ENCODE peak calls at places on chromosomes 4 and X, in seven cellular contexts. X is stimulated activated CD4-positive, alpha-beta T cell treated with anti-CD3 and anti-CD28 coated beads, Interleukin-15, amount 100 ng/mL, for 1 hour; A is naive thymus-derived CD8-positive, alpha-beta T cell; Y is left colon; M is HuH-7; Z is Right ventricle myocardium inferior; E is Peyer's patch. I is an unnamed sample.

GRCh38 chr4:128228778-128229457 is 58.7 kb downstream of the PGRMC2 start:
- DNase-seq in X (no peak), A (no peak), Y (no peak), M (no peak), Z (no peak), E (no peak), I (no peak)

GRCh38 chrX:23035493-23035892 is 35.7 kb downstream of the DDX53 start:
- DNase-seq in X (no peak), A (no peak), Y (no peak), M (no peak), Z (no peak), E (no peak), I (no peak)

GRCh38 chr4:158681630-158682029 is 9.5 kb downstream of the ETFDH start:
- DNase-seq in X (no peak), A (no peak), Y (no peak), M (no peak), Z (no peak), E (no peak), I (no peak)

GRCh38 chrX:38087594-38087993 is 81.2 kb downstream of the SYTL5 start:
- DNase-seq in X (no peak), A (no peak), Y (no peak), M (no peak), Z (no peak), E (no peak), I (no peak)

GRCh38 chrX:10828640-10829039 is 208.3 kb upstream of the MID1 start:
- DNase-seq in X (no peak), A (no peak), Y (peak), M (no peak), Z (no peak), E (no peak), I (peak)

GRCh38 chr4:169033660-169034059 is 23.6 kb upstream of the CBR4 start:
- DNase-seq in X (no peak), A (no peak), Y (no peak), M (no peak), Z (no peak), E (no peak), I (no peak)

GRCh38 chrX:8864151-8864550 is 63.0 kb upstream of the FAM9A start:
- DNase-seq in X (no peak), A (no peak), Y (no peak), M (no peak), Z (no peak), E (no peak), I (no peak)

GRCh38 chr4:25823632-25824031 is 39.2 kb downstream of the SEL1L3 start:
- DNase-seq in X (no peak), A (no peak), Y (no peak), M (no peak), Z (no peak), E (no peak), I (no peak)

GRCh38 chr4:185909959-185910358 is 98.0 kb upstream of the SORBS2 start:
- DNase-seq in X (no peak), A (no peak), Y (no peak), M (no peak), Z (no peak), E (no peak), I (no peak)

GRCh38 chrX:115642895-115643530 is 82.0 kb downstream of the PLS3 start:
- DNase-seq in X (no peak), A (no peak), Y (no peak), M (peak), Z (no peak), E (no peak), I (peak)

GRCh38 chr4:53478671-53479456 is 101.4 kb downstream of the FIP1L1 start:
- DNase-seq in X (no peak), A (no peak), Y (no peak), M (no peak), Z (no peak), E (no peak), I (no peak)

GRCh38 chr4:3293410-3294391 is 880 bp downstream of the RGS12 start:
- DNase-seq in X (no peak), A (no peak), Y (no peak), M (no peak), Z (peak), E (peak), I (no peak)

GRCh38 chr4:156732634-156733033 is 239.0 kb downstream of the PDGFC start:
- DNase-seq in X (no peak), A (no peak), Y (no peak), M (no peak), Z (no peak), E (no peak), I (no peak)

GRCh38 chrX:150693782-150694574 is 782 bp downstream of the MTMR1 start:
- DNase-seq in X (peak), A (peak), Y (peak), M (peak), Z (peak), E (peak), I (peak)

GRCh38 chr4:54473077-54473545 is 184.6 kb upstream of the KIT start:
- DNase-seq in X (no peak), A (no peak), Y (no peak), M (peak), Z (no peak), E (no peak), I (no peak)

GRCh38 chrX:11996810-11997209 is 141.5 kb upstream of the FRMPD4 start:
- DNase-seq in X (no peak), A (no peak), Y (no peak), M (no peak), Z (no peak), E (no peak), I (no peak)

GRCh38 chr4:184310171-184310567 is 92.5 kb upstream of the ENPP6 start:
- DNase-seq in X (peak), A (peak), Y (peak), M (no peak), Z (peak), E (peak), I (peak)

GRCh38 chrX:66015152-66015827 is 24.6 kb downstream of the VSIG4 start:
- DNase-seq in X (no peak), A (no peak), Y (peak), M (no peak), Z (peak), E (no peak), I (peak)

GRCh38 chr4:10112658-10113284 is 3.8 kb downstream of the WDR1 start:
- DNase-seq in X (no peak), A (no peak), Y (no peak), M (no peak), Z (no peak), E (no peak), I (no peak)

GRCh38 chrX:153523269-153523668 is 5.8 kb downstream of the ATP2B3 start:
- DNase-seq in X (no peak), A (no peak), Y (no peak), M (no peak), Z (no peak), E (no peak), I (no peak)

GRCh38 chr4:155478336-155478825 is 101.6 kb upstream of the MAP9 start:
- DNase-seq in X (no peak), A (no peak), Y (no peak), M (no peak), Z (no peak), E (no peak), I (no peak)

GRCh38 chr4:126023946-126024345 is 709.2 kb downstream of the FAT4 start:
- DNase-seq in X (no peak), A (no peak), Y (no peak), M (no peak), Z (no peak), E (no peak), I (no peak)

GRCh38 chr4:67593741-67594175 is 35.2 kb downstream of the STAP1 start:
- DNase-seq in X (no peak), A (no peak), Y (no peak), M (peak), Z (no peak), E (no peak), I (no peak)

GRCh38 chrX:104419211-104419610 is 146.8 kb upstream of the IL1RAPL2 start:
- DNase-seq in X (no peak), A (no peak), Y (no peak), M (no peak), Z (no peak), E (no peak), I (no peak)

GRCh38 chr4:73679836-73680235 is 59.6 kb upstream of the RASSF6 start:
- DNase-seq in X (no peak), A (no peak), Y (no peak), M (no peak), Z (no peak), E (no peak), I (no peak)

GRCh38 chrX:19198448-19198847 is 76.2 kb upstream of the ADGRG2 start:
- DNase-seq in X (no peak), A (no peak), Y (no peak), M (no peak), Z (no peak), E (no peak), I (no peak)

GRCh38 chr4:53778122-53778521 is 186.8 kb upstream of the LNX1 start:
- DNase-seq in X (no peak), A (no peak), Y (no peak), M (no peak), Z (no peak), E (no peak), I (no peak)

GRCh38 chr4:56731857-56732256 is 50.8 kb upstream of the HOPX start:
- DNase-seq in X (no peak), A (no peak), Y (peak), M (peak), Z (peak), E (peak), I (peak)

GRCh38 chr4:137519406-137519805 is 12.9 kb downstream of the PCDH18 start:
- DNase-seq in X (no peak), A (no peak), Y (no peak), M (no peak), Z (no peak), E (no peak), I (no peak)

GRCh38 chrX:20378291-20378920 is 111.7 kb upstream of the RPS6KA3 start:
- DNase-seq in X (no peak), A (no peak), Y (peak), M (no peak), Z (no peak), E (no peak), I (peak)

GRCh38 chrX:2955281-2955680 is 26.1 kb upstream of the ARSD start:
- DNase-seq in X (no peak), A (no peak), Y (no peak), M (no peak), Z (no peak), E (no peak), I (no peak)

GRCh38 chr4:73139991-73140390 is 70.5 kb upstream of the COX18 start:
- DNase-seq in X (no peak), A (no peak), Y (no peak), M (no peak), Z (no peak), E (no peak), I (no peak)

GRCh38 chr4:26525136-26525535 is 34.9 kb upstream of the CCKAR start:
- DNase-seq in X (no peak), A (no peak), Y (no peak), M (no peak), Z (no peak), E (no peak), I (no peak)

GRCh38 chrX:45622538-45622937 is 421.9 kb upstream of the DIPK2B start:
- DNase-seq in X (no peak), A (no peak), Y (no peak), M (no peak), Z (no peak), E (no peak), I (no peak)

GRCh38 chr4:151407466-151408379 is 1.3 kb upstream of the FHIP1A start:
- DNase-seq in X (no peak), A (peak), Y (peak), M (no peak), Z (peak), E (peak), I (peak)

GRCh38 chr4:16329797-16330134 is 103.5 kb upstream of the TAPT1 start:
- DNase-seq in X (no peak), A (no peak), Y (no peak), M (no peak), Z (no peak), E (no peak), I (no peak)

GRCh38 chr4:133156096-133156495 is 7.0 kb downstream of the PCDH10 start:
- DNase-seq in X (no peak), A (no peak), Y (no peak), M (no peak), Z (no peak), E (no peak), I (no peak)

GRCh38 chr4:45855857-45856256 is 268.0 kb downstream of the GABRG1 start:
- DNase-seq in X (no peak), A (no peak), Y (no peak), M (no peak), Z (no peak), E (no peak), I (no peak)

I was measured in transverse colon.